ENCODE peak calls at places on chromosomes 5 and 9, in five cellular contexts. D is choroid plexus epithelial cell, V is fibroblast of pulmonary artery, S is endothelial cell of umbilical vein, Z is GM12865. F is an unnamed sample.

GRCh38 chr5:76999451-76999850 is 30.8 kb upstream of the AGGF1 start:
- DNase-seq in D (peak), V (peak), S (no peak), Z (no peak), F (peak)

GRCh38 chr5:151199581-151200185 is 24.2 kb downstream of the CCDC69 start:
- DNase-seq in D (no peak), V (no peak), S (no peak), Z (no peak), F (no peak)

GRCh38 chr5:153088538-153088937 is 401.9 kb upstream of the GRIA1 start:
- DNase-seq in D (no peak), V (no peak), S (no peak), Z (no peak), F (no peak)

GRCh38 chr5:18507114-18507513 is 872.9 kb downstream of the TAF11L14 start:
- DNase-seq in D (no peak), V (no peak), S (no peak), Z (no peak), F (no peak)

GRCh38 chr5:92505925-92506324 is 1075.1 kb downstream of the NR2F1-AS1 start:
- DNase-seq in D (peak), V (peak), S (peak), Z (no peak), F (no peak)

GRCh38 chr9:77488439-77489126 is 159.5 kb downstream of the GNA14 start:
- DNase-seq in D (peak), V (peak), S (peak), Z (peak), F (peak)

GRCh38 chr5:157137691-157138090 is 5.0 kb downstream of the MED7 start:
- DNase-seq in D (no peak), V (peak), S (no peak), Z (no peak), F (peak)

GRCh38 chr5:157198277-157199058 is 17.8 kb downstream of the ITK start:
- DNase-seq in D (no peak), V (no peak), S (no peak), Z (no peak), F (no peak)

GRCh38 chr9:33698267-33698666 is 97.1 kb upstream of the PRSS3 start:
- DNase-seq in D (no peak), V (no peak), S (no peak), Z (no peak), F (no peak)

DNA sequence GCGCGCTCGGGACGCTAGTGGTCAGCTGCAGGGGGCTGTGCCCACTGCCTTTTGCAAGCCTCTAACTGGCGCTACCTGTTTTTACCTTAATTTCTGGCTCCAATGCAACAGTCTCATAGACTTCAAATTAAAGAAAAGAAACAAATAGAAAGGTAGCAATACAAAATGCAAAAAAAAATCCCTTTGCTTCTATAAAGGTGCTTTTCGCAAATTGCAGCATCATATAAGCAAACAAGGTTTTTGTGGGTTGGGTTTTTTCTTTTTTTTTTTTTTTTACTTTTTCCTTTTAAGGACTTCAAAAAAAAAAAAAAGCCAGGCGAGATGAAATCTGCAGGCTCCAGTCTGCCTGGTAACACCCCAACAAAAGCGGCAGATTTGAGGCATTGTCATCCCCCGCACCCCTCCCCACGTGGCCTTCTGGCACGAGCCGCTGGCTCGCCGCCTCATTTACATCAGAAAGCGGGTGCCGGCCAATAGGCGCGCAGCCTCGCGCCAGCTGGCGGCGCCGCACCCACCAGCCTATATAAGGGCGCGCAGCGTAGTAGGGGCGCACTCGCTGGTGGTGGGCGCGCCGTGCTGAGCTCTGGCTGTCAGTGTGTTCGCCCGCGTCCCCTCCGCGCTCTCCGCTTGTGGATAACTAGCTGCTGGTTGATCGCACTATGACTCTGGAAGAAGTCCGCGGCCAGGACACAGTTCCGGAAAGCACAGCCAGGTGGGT is at the start of gene GADD45G:
- DNase-seq in D (peak), V (peak), S (peak), Z (peak), F (peak)
- TF ChIP-seq CTCF in D (no peak), V (no peak), S (no peak), Z (no peak), F (no peak)

GRCh38 chr5:32710335-32710858 is 724 bp upstream of the NPR3 start:
- DNase-seq in D (no peak), V (no peak), S (peak), Z (no peak), F (peak)
- H3K4me3 ChIP-seq in D (peak), V (peak), S (peak), Z (peak), F (peak)

GRCh38 chr9:120862452-120862851 is 14.5 kb downstream of the PHF19 start:
- DNase-seq in D (no peak), V (no peak), S (no peak), Z (no peak), F (no peak)

GRCh38 chr9:120866651-120867050 is 10.3 kb downstream of the PHF19 start:
- DNase-seq in D (no peak), V (no peak), S (no peak), Z (no peak), F (no peak)

GRCh38 chr9:120861935-120862334 is 15.1 kb downstream of the PHF19 start:
- DNase-seq in D (no peak), V (no peak), S (no peak), Z (no peak), F (no peak)

GRCh38 chr9:120864719-120865118 is 12.3 kb downstream of the PHF19 start:
- DNase-seq in D (no peak), V (no peak), S (no peak), Z (no peak), F (no peak)

GRCh38 chr9:120863833-120864232 is 13.2 kb downstream of the PHF19 start:
- DNase-seq in D (no peak), V (no peak), S (no peak), Z (no peak), F (no peak)
- TF ChIP-seq CTCF in D (no peak), V (no peak), S (no peak), Z (no peak), F (no peak)

GRCh38 chr5:320524-321232 is 836 bp upstream of the AHRR start:
- DNase-seq in D (no peak), V (no peak), S (no peak), Z (no peak), F (no peak)
- H3K4me3 ChIP-seq in D (peak), V (peak), S (peak), Z (peak), F (peak)